ENCODE peak calls at places on chromosomes 5 and 9, in eight cellular contexts. Z is activated CD4-positive, alpha-beta T cell treated with anti-CD3 and anti-CD28 coated beads, Interleukin-2, amount 10 ng/mL, durations not matched to agents 7 days and 5 days; P is activated CD8-positive, alpha-beta memory T cell treated with anti-CD3 and anti-CD28 coated beads for 48 hours; R is stimulated activated CD4-positive, alpha-beta T cell treated with anti-CD3 and anti-CD28 coated beads, Interleukin-1b, Interleukin-23, amount 100 ng/mL, for 24 hours; U is NCI-H1092; O is sciatic nerve; W is ELR; B is lower leg skin. A is an unnamed sample.

GRCh38 chr9:135982499-135983264 is 21.5 kb upstream of the UBAC1 start:
- DNase-seq in B (no peak), P (no peak), Z (no peak), W (no peak), U (no peak), O (no peak), R (no peak), A (no peak)

GRCh38 chr9:22395585-22396205 is 50.9 kb upstream of the DMRTA1 start:
- DNase-seq in O (no peak), Z (no peak), P (no peak), U (no peak), B (no peak), R (no peak), W (peak; percentile 93), A (peak; percentile 24)

GRCh38 chr5:171418982-171419662 is at the start of gene FGF18:
- DNase-seq in U (no peak), W (peak; percentile 77), O (peak; percentile 69), P (no peak), Z (peak; percentile 48), B (peak; percentile 84), R (no peak), A (no peak)

GRCh38 chr5:152932631-152933030 is 527.6 kb upstream of the NMUR2 start:
- DNase-seq in P (no peak), W (no peak), U (no peak), R (no peak), Z (no peak), B (no peak), O (no peak), A (no peak)

GRCh38 chr9:21412109-21412508 is 3.2 kb downstream of the IFNA8 start:
- DNase-seq in R (no peak), U (no peak), P (no peak), B (no peak), W (no peak), O (no peak), Z (no peak), A (no peak)

GRCh38 chr9:89021154-89021803 is 30.0 kb downstream of the S1PR3 start:
- DNase-seq in B (no peak), R (no peak), U (no peak), O (no peak), W (peak; percentile 86), Z (no peak), P (no peak), A (peak; percentile 26)

GRCh38 chr5:6125781-6126180 is 252.6 kb downstream of the MED10 start:
- DNase-seq in B (no peak), O (no peak), P (no peak), U (no peak), Z (no peak), R (no peak), W (no peak), A (no peak)

GRCh38 chr9:72052122-72052521 is 8.3 kb downstream of the C9orf57 start:
- DNase-seq in Z (no peak), P (no peak), O (no peak), W (no peak), U (no peak), B (no peak), R (no peak), A (no peak)

GRCh38 chr9:72353455-72354116 is 11.4 kb downstream of the ZFAND5 start:
- DNase-seq in U (no peak), P (no peak), R (no peak), W (no peak), Z (no peak), B (no peak), O (no peak), A (no peak)